ENCODE peak calls at places on chromosomes 5 and 9, in seven cellular contexts. One of them, this sample, is unnamed.

GRCh38 chr5:171954721-171955120 is 51.7 kb downstream of the FBXW11 start:
- DNase-seq in T-helper 1 cell: no peak
- DNase-seq in stimulated activated CD8-positive, alpha-beta memory T cell treated with anti-CD3 and anti-CD28 coated beads, Interleukin-4, amount 100 ng/mL, for 24 hours: no peak
- DNase-seq in substantia nigra: no peak
- DNase-seq in foreskin fibroblast: peak; percentile 44
- DNase-seq in T-helper 2 cell: no peak
- DNase-seq in SK-N-DZ: no peak
- DNase-seq in this sample: no peak

GRCh38 chr9:107755267-107755666 is 265.7 kb upstream of the KLF4 start:
- DNase-seq in T-helper 2 cell: no peak
- DNase-seq in substantia nigra: no peak
- DNase-seq in foreskin fibroblast: peak; percentile 83
- DNase-seq in stimulated activated CD8-positive, alpha-beta memory T cell treated with anti-CD3 and anti-CD28 coated beads, Interleukin-4, amount 100 ng/mL, for 24 hours: no peak
- DNase-seq in SK-N-DZ: no peak
- DNase-seq in T-helper 1 cell: no peak
- DNase-seq in this sample: no peak

GRCh38 chr5:26945881-26946280 is 92.5 kb downstream of the CDH9 start:
- DNase-seq in T-helper 1 cell: no peak
- DNase-seq in T-helper 2 cell: no peak
- DNase-seq in SK-N-DZ: no peak
- DNase-seq in foreskin fibroblast: no peak
- DNase-seq in substantia nigra: no peak
- DNase-seq in stimulated activated CD8-positive, alpha-beta memory T cell treated with anti-CD3 and anti-CD28 coated beads, Interleukin-4, amount 100 ng/mL, for 24 hours: no peak
- DNase-seq in this sample: no peak

GRCh38 chr5:72280655-72281069 is 39.4 kb downstream of the MRPS27 start:
- DNase-seq in SK-N-DZ: peak; percentile 68
- DNase-seq in substantia nigra: no peak
- DNase-seq in T-helper 1 cell: no peak
- DNase-seq in foreskin fibroblast: peak; percentile 64
- DNase-seq in stimulated activated CD8-positive, alpha-beta memory T cell treated with anti-CD3 and anti-CD28 coated beads, Interleukin-4, amount 100 ng/mL, for 24 hours: no peak
- DNase-seq in T-helper 2 cell: no peak
- DNase-seq in this sample: no peak

GRCh38 chr9:7467186-7467585 is 332.4 kb downstream of the DMAC1 start:
- DNase-seq in foreskin fibroblast: no peak
- DNase-seq in SK-N-DZ: no peak
- DNase-seq in T-helper 2 cell: no peak
- DNase-seq in stimulated activated CD8-positive, alpha-beta memory T cell treated with anti-CD3 and anti-CD28 coated beads, Interleukin-4, amount 100 ng/mL, for 24 hours: no peak
- DNase-seq in T-helper 1 cell: no peak
- DNase-seq in substantia nigra: no peak
- DNase-seq in this sample: no peak

GRCh38 chr5:81140942-81141341 is 92.2 kb upstream of the CKMT2 start:
- DNase-seq in T-helper 1 cell: no peak
- DNase-seq in stimulated activated CD8-positive, alpha-beta memory T cell treated with anti-CD3 and anti-CD28 coated beads, Interleukin-4, amount 100 ng/mL, for 24 hours: no peak
- DNase-seq in substantia nigra: no peak
- DNase-seq in SK-N-DZ: no peak
- DNase-seq in T-helper 2 cell: no peak
- DNase-seq in foreskin fibroblast: peak; percentile 94
- DNase-seq in this sample: no peak

GRCh38 chr9:98906273-98907040 is 37.2 kb upstream of the COL15A1 start:
- DNase-seq in T-helper 2 cell: no peak
- DNase-seq in T-helper 1 cell: no peak
- DNase-seq in SK-N-DZ: no peak
- DNase-seq in substantia nigra: no peak
- DNase-seq in foreskin fibroblast: peak; percentile 63
- DNase-seq in stimulated activated CD8-positive, alpha-beta memory T cell treated with anti-CD3 and anti-CD28 coated beads, Interleukin-4, amount 100 ng/mL, for 24 hours: no peak
- DNase-seq in this sample: no peak

GRCh38 chr5:137866541-137867388 is 895 bp upstream of the MYOT start:
- DNase-seq in foreskin fibroblast: no peak
- DNase-seq in SK-N-DZ: no peak
- DNase-seq in substantia nigra: no peak
- DNase-seq in T-helper 2 cell: no peak
- DNase-seq in stimulated activated CD8-positive, alpha-beta memory T cell treated with anti-CD3 and anti-CD28 coated beads, Interleukin-4, amount 100 ng/mL, for 24 hours: no peak
- DNase-seq in T-helper 1 cell: no peak
- DNase-seq in this sample: no peak

GRCh38 chr5:36374275-36374862 is 72.7 kb upstream of the RANBP3L start:
- DNase-seq in substantia nigra: no peak
- DNase-seq in T-helper 1 cell: no peak
- DNase-seq in foreskin fibroblast: peak; percentile 88
- DNase-seq in SK-N-DZ: no peak
- DNase-seq in T-helper 2 cell: no peak
- DNase-seq in stimulated activated CD8-positive, alpha-beta memory T cell treated with anti-CD3 and anti-CD28 coated beads, Interleukin-4, amount 100 ng/mL, for 24 hours: no peak
- DNase-seq in this sample: no peak

GRCh38 chr5:139415221-139415861 is 11.5 kb upstream of the SPATA24 start:
- DNase-seq in T-helper 2 cell: no peak
- DNase-seq in substantia nigra: peak; percentile 84
- DNase-seq in stimulated activated CD8-positive, alpha-beta memory T cell treated with anti-CD3 and anti-CD28 coated beads, Interleukin-4, amount 100 ng/mL, for 24 hours: no peak
- DNase-seq in foreskin fibroblast: no peak
- DNase-seq in SK-N-DZ: no peak
- DNase-seq in T-helper 1 cell: no peak
- DNase-seq in this sample: no peak

GRCh38 chr5:103218164-103218563 is 40.4 kb upstream of the MACIR start:
- DNase-seq in T-helper 2 cell: no peak
- DNase-seq in SK-N-DZ: no peak
- DNase-seq in T-helper 1 cell: no peak
- DNase-seq in substantia nigra: no peak
- DNase-seq in foreskin fibroblast: peak; percentile 4
- DNase-seq in stimulated activated CD8-positive, alpha-beta memory T cell treated with anti-CD3 and anti-CD28 coated beads, Interleukin-4, amount 100 ng/mL, for 24 hours: no peak
- DNase-seq in this sample: no peak

GRCh38 chr9:134846699-134847098 is 33.9 kb upstream of the FCN2 start:
- DNase-seq in T-helper 2 cell: no peak
- DNase-seq in SK-N-DZ: no peak
- DNase-seq in T-helper 1 cell: no peak
- DNase-seq in foreskin fibroblast: no peak
- DNase-seq in substantia nigra: no peak
- DNase-seq in stimulated activated CD8-positive, alpha-beta memory T cell treated with anti-CD3 and anti-CD28 coated beads, Interleukin-4, amount 100 ng/mL, for 24 hours: no peak
- DNase-seq in this sample: no peak

GRCh38 chr5:111902436-111902835 is 145.4 kb upstream of the NREP start:
- DNase-seq in foreskin fibroblast: peak; percentile 26
- DNase-seq in SK-N-DZ: no peak
- DNase-seq in T-helper 1 cell: no peak
- DNase-seq in stimulated activated CD8-positive, alpha-beta memory T cell treated with anti-CD3 and anti-CD28 coated beads, Interleukin-4, amount 100 ng/mL, for 24 hours: no peak
- DNase-seq in substantia nigra: no peak
- DNase-seq in T-helper 2 cell: no peak
- DNase-seq in this sample: no peak

GRCh38 chr9:136110082-136111061 is 8.3 kb downstream of the TMEM250 start:
- DNase-seq in stimulated activated CD8-positive, alpha-beta memory T cell treated with anti-CD3 and anti-CD28 coated beads, Interleukin-4, amount 100 ng/mL, for 24 hours: no peak
- DNase-seq in SK-N-DZ: peak; percentile 47
- DNase-seq in substantia nigra: no peak
- DNase-seq in T-helper 1 cell: no peak
- DNase-seq in T-helper 2 cell: no peak
- DNase-seq in foreskin fibroblast: peak; percentile 68
- DNase-seq in this sample: no peak

GRCh38 chr9:136901516-136902258 is 15.4 kb downstream of the TRAF2 start:
- DNase-seq in SK-N-DZ: no peak
- DNase-seq in stimulated activated CD8-positive, alpha-beta memory T cell treated with anti-CD3 and anti-CD28 coated beads, Interleukin-4, amount 100 ng/mL, for 24 hours: peak; percentile 71
- DNase-seq in substantia nigra: no peak
- DNase-seq in foreskin fibroblast: peak; percentile 33
- DNase-seq in T-helper 1 cell: peak; percentile 55
- DNase-seq in T-helper 2 cell: peak; percentile 65
- DNase-seq in this sample: no peak

GRCh38 chr9:133273098-133273497 is 1.9 kb downstream of the ABO start:
- DNase-seq in foreskin fibroblast: no peak
- DNase-seq in SK-N-DZ: no peak
- DNase-seq in stimulated activated CD8-positive, alpha-beta memory T cell treated with anti-CD3 and anti-CD28 coated beads, Interleukin-4, amount 100 ng/mL, for 24 hours: no peak
- DNase-seq in substantia nigra: no peak
- DNase-seq in T-helper 2 cell: no peak
- DNase-seq in T-helper 1 cell: no peak
- DNase-seq in this sample: no peak

GRCh38 chr9:136191549-136192286 is 13.2 kb downstream of the LHX3 start:
- DNase-seq in foreskin fibroblast: no peak
- DNase-seq in T-helper 1 cell: no peak
- DNase-seq in SK-N-DZ: no peak
- DNase-seq in stimulated activated CD8-positive, alpha-beta memory T cell treated with anti-CD3 and anti-CD28 coated beads, Interleukin-4, amount 100 ng/mL, for 24 hours: no peak
- DNase-seq in T-helper 2 cell: no peak
- DNase-seq in substantia nigra: no peak
- DNase-seq in this sample: no peak

GRCh38 chr5:113224605-113225065 is 210.2 kb downstream of the TSSK1B start:
- DNase-seq in SK-N-DZ: no peak
- DNase-seq in substantia nigra: no peak
- DNase-seq in foreskin fibroblast: peak; percentile 32
- DNase-seq in T-helper 1 cell: no peak
- DNase-seq in stimulated activated CD8-positive, alpha-beta memory T cell treated with anti-CD3 and anti-CD28 coated beads, Interleukin-4, amount 100 ng/mL, for 24 hours: no peak
- DNase-seq in T-helper 2 cell: no peak
- DNase-seq in this sample: no peak

GRCh38 chr9:34592895-34593601 is 3.5 kb upstream of the CNTFR start:
- DNase-seq in stimulated activated CD8-positive, alpha-beta memory T cell treated with anti-CD3 and anti-CD28 coated beads, Interleukin-4, amount 100 ng/mL, for 24 hours: no peak
- DNase-seq in T-helper 2 cell: no peak
- DNase-seq in T-helper 1 cell: no peak
- DNase-seq in SK-N-DZ: no peak
- DNase-seq in substantia nigra: peak; percentile 77
- DNase-seq in foreskin fibroblast: no peak
- DNase-seq in this sample: no peak

GRCh38 chr5:17221843-17222614 is 4.6 kb downstream of the BASP1 start:
- DNase-seq in T-helper 2 cell: no peak
- DNase-seq in stimulated activated CD8-positive, alpha-beta memory T cell treated with anti-CD3 and anti-CD28 coated beads, Interleukin-4, amount 100 ng/mL, for 24 hours: no peak
- DNase-seq in T-helper 1 cell: no peak
- DNase-seq in SK-N-DZ: no peak
- DNase-seq in substantia nigra: no peak
- DNase-seq in foreskin fibroblast: no peak
- DNase-seq in this sample: no peak

GRCh38 chr5:102341918-102342317 is 45.8 kb upstream of the SLCO4C1 start:
- DNase-seq in foreskin fibroblast: no peak
- DNase-seq in SK-N-DZ: no peak
- DNase-seq in T-helper 2 cell: no peak
- DNase-seq in T-helper 1 cell: no peak
- DNase-seq in stimulated activated CD8-positive, alpha-beta memory T cell treated with anti-CD3 and anti-CD28 coated beads, Interleukin-4, amount 100 ng/mL, for 24 hours: no peak
- DNase-seq in substantia nigra: no peak
- DNase-seq in this sample: no peak

GRCh38 chr9:127633216-127633615 is 21.1 kb downstream of the STXBP1 start:
- DNase-seq in substantia nigra: no peak
- DNase-seq in T-helper 2 cell: no peak
- DNase-seq in SK-N-DZ: no peak
- DNase-seq in stimulated activated CD8-positive, alpha-beta memory T cell treated with anti-CD3 and anti-CD28 coated beads, Interleukin-4, amount 100 ng/mL, for 24 hours: no peak
- DNase-seq in foreskin fibroblast: no peak
- DNase-seq in T-helper 1 cell: no peak
- DNase-seq in this sample: no peak

GRCh38 chr5:148831590-148832565 is 5.5 kb downstream of the ADRB2 start:
- DNase-seq in foreskin fibroblast: no peak
- DNase-seq in stimulated activated CD8-positive, alpha-beta memory T cell treated with anti-CD3 and anti-CD28 coated beads, Interleukin-4, amount 100 ng/mL, for 24 hours: no peak
- DNase-seq in substantia nigra: peak; percentile 48
- DNase-seq in T-helper 1 cell: no peak
- DNase-seq in SK-N-DZ: no peak
- DNase-seq in T-helper 2 cell: no peak
- DNase-seq in this sample: no peak

GRCh38 chr5:144183254-144183889 is 12.7 kb downstream of the KCTD16 start:
- DNase-seq in substantia nigra: no peak
- DNase-seq in stimulated activated CD8-positive, alpha-beta memory T cell treated with anti-CD3 and anti-CD28 coated beads, Interleukin-4, amount 100 ng/mL, for 24 hours: no peak
- DNase-seq in foreskin fibroblast: peak; percentile 70
- DNase-seq in T-helper 1 cell: no peak
- DNase-seq in T-helper 2 cell: no peak
- DNase-seq in SK-N-DZ: peak; percentile 37
- DNase-seq in this sample: no peak

GRCh38 chr5:179879003-179879689 is 20.5 kb upstream of the MRNIP start:
- DNase-seq in substantia nigra: no peak
- DNase-seq in foreskin fibroblast: no peak
- DNase-seq in T-helper 1 cell: no peak
- DNase-seq in stimulated activated CD8-positive, alpha-beta memory T cell treated with anti-CD3 and anti-CD28 coated beads, Interleukin-4, amount 100 ng/mL, for 24 hours: no peak
- DNase-seq in SK-N-DZ: no peak
- DNase-seq in T-helper 2 cell: no peak
- DNase-seq in this sample: no peak